ENCODE peak calls at places on chromosomes 7 and 10, in eight cellular contexts. P is brain microvascular endothelial cell, X is neuronal stem cell, W is fibroblast of lung, B is NCI-H1694 treated with DMSO at 0.1 percent for 48 hours, H is OCI-LY7, V is HEK293T, A is heart left ventricle. N is an unnamed sample.

GRCh38 chr7:135761751-135762488 is 13.3 kb upstream of the FAM180A start:
- DNase-seq in H (no peak), W (peak), B (no peak), V (no peak), X (no peak), A (no peak), P (peak), N (no peak)

GRCh38 chr10:102814456-102814871 is 22.7 kb downstream of the CYP17A1 start:
- DNase-seq in H (peak), X (no peak), A (peak), V (no peak), W (peak), B (no peak), P (peak), N (no peak)

GRCh38 chr7:107879400-107880035 is 11.5 kb upstream of the DLD start:
- DNase-seq in H (peak), B (peak), X (no peak), W (peak), V (peak), A (no peak), P (peak), N (no peak)

GRCh38 chr7:112266595-112267270 is 60.2 kb downstream of the ZNF277 start:
- DNase-seq in V (no peak), B (no peak), W (peak), A (no peak), H (no peak), P (peak), X (no peak), N (no peak)

GRCh38 chr7:106057962-106058901 is 53.9 kb downstream of the SYPL1 start:
- DNase-seq in B (peak), P (no peak), X (no peak), V (no peak), A (no peak), W (no peak), H (peak), N (peak)

GRCh38 chr7:87148332-87148955 is 3.8 kb upstream of the DMTF1 start:
- DNase-seq in P (no peak), B (peak), H (peak), A (no peak), V (peak), X (no peak), W (peak), N (no peak)

GRCh38 chr7:106562711-106563366 is 98.1 kb downstream of the CCDC71L start:
- DNase-seq in X (no peak), A (no peak), V (no peak), W (no peak), P (no peak), B (no peak), H (no peak), N (no peak)

GRCh38 chr7:157002819-157003421 is 7.5 kb downstream of the MNX1 start:
- DNase-seq in W (no peak), V (no peak), H (no peak), P (no peak), X (no peak), B (no peak), A (no peak), N (no peak)

GRCh38 chr10:69025370-69025896 is 36.8 kb downstream of the KIFBP start:
- DNase-seq in V (no peak), H (no peak), W (no peak), P (no peak), A (no peak), B (no peak), X (no peak), N (no peak)

GRCh38 chr10:7233259-7233991 is 177.4 kb downstream of the SFMBT2 start:
- DNase-seq in H (no peak), W (no peak), B (no peak), X (no peak), A (no peak), V (no peak), P (no peak), N (no peak)

GRCh38 chr7:30800785-30801252 is 29.6 kb downstream of the MINDY4 start:
- DNase-seq in V (peak), A (peak), H (peak), P (peak), B (peak), X (peak), W (peak), N (no peak)

GRCh38 chr7:138865843-138866242 is 67.8 kb upstream of the ATP6V0A4 start:
- DNase-seq in H (peak), V (no peak), A (no peak), X (no peak), P (peak), B (no peak), W (no peak), N (no peak)

GRCh38 chr10:130023454-130024230 is 59.6 kb upstream of the EBF3 start:
- DNase-seq in W (no peak), P (no peak), B (no peak), X (no peak), A (no peak), V (no peak), H (no peak), N (no peak)

N was measured in substantia nigra.